ENCODE peak calls at places on chromosomes 6 and 20, in six cellular contexts. One of them, this sample, is unnamed.

GRCh38 chr20:62540504-62540903 is 64.7 kb upstream of the GATA5 start:
- DNase-seq in lower lobe of right lung: no peak
- DNase-seq in stimulated activated CD8-positive, alpha-beta memory T cell treated with anti-CD3 and anti-CD28 coated beads, Interleukin-4, amount 100 ng/mL, for 24 hours: no peak
- DNase-seq in ecto neural progenitor cell: no peak
- DNase-seq in AG09319: no peak
- DNase-seq in COR-L47: no peak
- DNase-seq in this sample: no peak

GRCh38 chr20:34705383-34706021 is 1.4 kb downstream of the TP53INP2 start:
- DNase-seq in AG09319: no peak
- DNase-seq in stimulated activated CD8-positive, alpha-beta memory T cell treated with anti-CD3 and anti-CD28 coated beads, Interleukin-4, amount 100 ng/mL, for 24 hours: no peak
- DNase-seq in lower lobe of right lung: no peak
- DNase-seq in ecto neural progenitor cell: peak; percentile 50
- DNase-seq in COR-L47: no peak
- DNase-seq in this sample: peak; percentile 39

GRCh38 chr6:36827261-36828079 is 11.8 kb downstream of the CPNE5 start:
- DNase-seq in AG09319: no peak
- DNase-seq in stimulated activated CD8-positive, alpha-beta memory T cell treated with anti-CD3 and anti-CD28 coated beads, Interleukin-4, amount 100 ng/mL, for 24 hours: no peak
- DNase-seq in lower lobe of right lung: no peak
- DNase-seq in ecto neural progenitor cell: no peak
- DNase-seq in COR-L47: no peak
- DNase-seq in this sample: peak; percentile 58

GRCh38 chr6:63236398-63236817 is 25.1 kb downstream of the FKBP1C start:
- DNase-seq in stimulated activated CD8-positive, alpha-beta memory T cell treated with anti-CD3 and anti-CD28 coated beads, Interleukin-4, amount 100 ng/mL, for 24 hours: no peak
- DNase-seq in COR-L47: no peak
- DNase-seq in lower lobe of right lung: no peak
- DNase-seq in AG09319: no peak
- DNase-seq in ecto neural progenitor cell: no peak
- DNase-seq in this sample: no peak

GRCh38 chr6:27601668-27602254 is 128.9 kb upstream of the ZNF184 start:
- DNase-seq in ecto neural progenitor cell: peak; percentile 60
- DNase-seq in COR-L47: no peak
- DNase-seq in stimulated activated CD8-positive, alpha-beta memory T cell treated with anti-CD3 and anti-CD28 coated beads, Interleukin-4, amount 100 ng/mL, for 24 hours: no peak
- DNase-seq in AG09319: no peak
- DNase-seq in lower lobe of right lung: no peak
- DNase-seq in this sample: peak; percentile 27

GRCh38 chr20:20289331-20289730 is 78.6 kb upstream of the INSM1 start:
- DNase-seq in stimulated activated CD8-positive, alpha-beta memory T cell treated with anti-CD3 and anti-CD28 coated beads, Interleukin-4, amount 100 ng/mL, for 24 hours: no peak
- DNase-seq in lower lobe of right lung: no peak
- DNase-seq in COR-L47: no peak
- DNase-seq in ecto neural progenitor cell: no peak
- DNase-seq in AG09319: no peak
- DNase-seq in this sample: no peak

GRCh38 chr6:27591660-27592059 is 118.8 kb upstream of the ZNF184 start:
- DNase-seq in ecto neural progenitor cell: no peak
- DNase-seq in COR-L47: no peak
- DNase-seq in AG09319: no peak
- DNase-seq in lower lobe of right lung: no peak
- DNase-seq in stimulated activated CD8-positive, alpha-beta memory T cell treated with anti-CD3 and anti-CD28 coated beads, Interleukin-4, amount 100 ng/mL, for 24 hours: no peak
- DNase-seq in this sample: peak; percentile 31

GRCh38 chr20:11826334-11826733 is 91.4 kb upstream of the BTBD3 start:
- DNase-seq in COR-L47: no peak
- DNase-seq in stimulated activated CD8-positive, alpha-beta memory T cell treated with anti-CD3 and anti-CD28 coated beads, Interleukin-4, amount 100 ng/mL, for 24 hours: no peak
- DNase-seq in AG09319: no peak
- DNase-seq in lower lobe of right lung: no peak
- DNase-seq in ecto neural progenitor cell: no peak
- DNase-seq in this sample: no peak

GRCh38 chr20:39473533-39473932 is 511.4 kb downstream of the DHX35 start:
- DNase-seq in stimulated activated CD8-positive, alpha-beta memory T cell treated with anti-CD3 and anti-CD28 coated beads, Interleukin-4, amount 100 ng/mL, for 24 hours: no peak
- DNase-seq in lower lobe of right lung: no peak
- DNase-seq in AG09319: no peak
- DNase-seq in ecto neural progenitor cell: no peak
- DNase-seq in COR-L47: no peak
- DNase-seq in this sample: no peak

GRCh38 chr6:22826961-22827360 is 257.6 kb downstream of the HDGFL1 start:
- DNase-seq in ecto neural progenitor cell: no peak
- DNase-seq in stimulated activated CD8-positive, alpha-beta memory T cell treated with anti-CD3 and anti-CD28 coated beads, Interleukin-4, amount 100 ng/mL, for 24 hours: no peak
- DNase-seq in AG09319: no peak
- DNase-seq in COR-L47: no peak
- DNase-seq in lower lobe of right lung: no peak
- DNase-seq in this sample: no peak

GRCh38 chr6:149942461-149942829 is 631 bp downstream of the ULBP2 start:
- DNase-seq in ecto neural progenitor cell: no peak
- DNase-seq in COR-L47: no peak
- DNase-seq in lower lobe of right lung: no peak
- DNase-seq in AG09319: no peak
- DNase-seq in stimulated activated CD8-positive, alpha-beta memory T cell treated with anti-CD3 and anti-CD28 coated beads, Interleukin-4, amount 100 ng/mL, for 24 hours: no peak
- DNase-seq in this sample: no peak

GRCh38 chr6:11429577-11429976 is 108.0 kb upstream of the TMEM170B start:
- DNase-seq in lower lobe of right lung: no peak
- DNase-seq in ecto neural progenitor cell: no peak
- DNase-seq in stimulated activated CD8-positive, alpha-beta memory T cell treated with anti-CD3 and anti-CD28 coated beads, Interleukin-4, amount 100 ng/mL, for 24 hours: no peak
- DNase-seq in AG09319: no peak
- DNase-seq in COR-L47: no peak
- DNase-seq in this sample: no peak

GRCh38 chr20:47674145-47674544 is 111.1 kb downstream of the SULF2 start:
- DNase-seq in lower lobe of right lung: no peak
- DNase-seq in AG09319: no peak
- DNase-seq in COR-L47: no peak
- DNase-seq in stimulated activated CD8-positive, alpha-beta memory T cell treated with anti-CD3 and anti-CD28 coated beads, Interleukin-4, amount 100 ng/mL, for 24 hours: no peak
- DNase-seq in ecto neural progenitor cell: no peak
- DNase-seq in this sample: no peak

GRCh38 chr6:62283828-62284411 is 2.1 kb downstream of the KHDRBS2 start:
- DNase-seq in ecto neural progenitor cell: no peak
- DNase-seq in COR-L47: peak; percentile 47
- DNase-seq in stimulated activated CD8-positive, alpha-beta memory T cell treated with anti-CD3 and anti-CD28 coated beads, Interleukin-4, amount 100 ng/mL, for 24 hours: no peak
- DNase-seq in lower lobe of right lung: no peak
- DNase-seq in AG09319: no peak
- DNase-seq in this sample: peak; percentile 36

GRCh38 chr6:148044261-148044731 is 298.3 kb upstream of the SASH1 start:
- DNase-seq in AG09319: peak; percentile 15
- DNase-seq in COR-L47: no peak
- DNase-seq in lower lobe of right lung: no peak
- DNase-seq in stimulated activated CD8-positive, alpha-beta memory T cell treated with anti-CD3 and anti-CD28 coated beads, Interleukin-4, amount 100 ng/mL, for 24 hours: no peak
- DNase-seq in ecto neural progenitor cell: no peak
- DNase-seq in this sample: no peak

GRCh38 chr6:56804996-56805395 is 149.9 kb upstream of the BEND6 start:
- DNase-seq in COR-L47: no peak
- DNase-seq in AG09319: peak; percentile 20
- DNase-seq in lower lobe of right lung: no peak
- DNase-seq in ecto neural progenitor cell: no peak
- DNase-seq in stimulated activated CD8-positive, alpha-beta memory T cell treated with anti-CD3 and anti-CD28 coated beads, Interleukin-4, amount 100 ng/mL, for 24 hours: no peak
- DNase-seq in this sample: no peak

This sample was measured in endothelial cell.